ENCODE peak calls at places on chromosomes 2 and 18, in five cellular contexts. One of them, this sample, is unnamed.

GRCh38 chr2:216274194-216274593 is 98.1 kb downstream of the MARCHF4 start:
- DNase-seq in iris pigment epithelial cell: peak; percentile 23
- DNase-seq in 8988T: no peak
- DNase-seq in activated effector memory CD4-positive, alpha-beta T cell treated with anti-CD3 and anti-CD28 coated beads, Interleukin-2, amount 50 U/mL, for 16 hours: no peak
- DNase-seq in stimulated activated CD8-positive, alpha-beta memory T cell treated with anti-CD3 and anti-CD28 coated beads, Interleukin-12 subunit alpha, Interleukin-12 subunit beta, amount 100 ng/mL, for 4 hours: no peak
- DNase-seq in this sample: no peak

GRCh38 chr2:186129767-186130581 is 356.1 kb upstream of the ZC3H15 start:
- DNase-seq in 8988T: no peak
- DNase-seq in iris pigment epithelial cell: peak; percentile 67
- DNase-seq in activated effector memory CD4-positive, alpha-beta T cell treated with anti-CD3 and anti-CD28 coated beads, Interleukin-2, amount 50 U/mL, for 16 hours: no peak
- DNase-seq in stimulated activated CD8-positive, alpha-beta memory T cell treated with anti-CD3 and anti-CD28 coated beads, Interleukin-12 subunit alpha, Interleukin-12 subunit beta, amount 100 ng/mL, for 4 hours: no peak
- DNase-seq in this sample: no peak

GRCh38 chr18:21656402-21656801 is 44.3 kb downstream of the SNRPD1 start:
- DNase-seq in stimulated activated CD8-positive, alpha-beta memory T cell treated with anti-CD3 and anti-CD28 coated beads, Interleukin-12 subunit alpha, Interleukin-12 subunit beta, amount 100 ng/mL, for 4 hours: no peak
- DNase-seq in iris pigment epithelial cell: peak; percentile 76
- DNase-seq in activated effector memory CD4-positive, alpha-beta T cell treated with anti-CD3 and anti-CD28 coated beads, Interleukin-2, amount 50 U/mL, for 16 hours: no peak
- DNase-seq in 8988T: no peak
- DNase-seq in this sample: no peak

GRCh38 chr2:40360652-40361051 is 91.2 kb downstream of the SLC8A1 start:
- DNase-seq in iris pigment epithelial cell: peak; percentile 39
- DNase-seq in activated effector memory CD4-positive, alpha-beta T cell treated with anti-CD3 and anti-CD28 coated beads, Interleukin-2, amount 50 U/mL, for 16 hours: no peak
- DNase-seq in stimulated activated CD8-positive, alpha-beta memory T cell treated with anti-CD3 and anti-CD28 coated beads, Interleukin-12 subunit alpha, Interleukin-12 subunit beta, amount 100 ng/mL, for 4 hours: no peak
- DNase-seq in 8988T: no peak
- DNase-seq in this sample: no peak

GRCh38 chr18:77063256-77063655 is 69.3 kb downstream of the MBP start:
- DNase-seq in activated effector memory CD4-positive, alpha-beta T cell treated with anti-CD3 and anti-CD28 coated beads, Interleukin-2, amount 50 U/mL, for 16 hours: peak; percentile 92
- DNase-seq in 8988T: peak; percentile 21
- DNase-seq in iris pigment epithelial cell: peak; percentile 94
- DNase-seq in stimulated activated CD8-positive, alpha-beta memory T cell treated with anti-CD3 and anti-CD28 coated beads, Interleukin-12 subunit alpha, Interleukin-12 subunit beta, amount 100 ng/mL, for 4 hours: peak; percentile 57
- DNase-seq in this sample: no peak

GRCh38 chr2:112024896-112025491 is 30.1 kb upstream of the TMEM87B start:
- DNase-seq in iris pigment epithelial cell: no peak
- DNase-seq in 8988T: no peak
- DNase-seq in stimulated activated CD8-positive, alpha-beta memory T cell treated with anti-CD3 and anti-CD28 coated beads, Interleukin-12 subunit alpha, Interleukin-12 subunit beta, amount 100 ng/mL, for 4 hours: no peak
- DNase-seq in activated effector memory CD4-positive, alpha-beta T cell treated with anti-CD3 and anti-CD28 coated beads, Interleukin-2, amount 50 U/mL, for 16 hours: no peak
- DNase-seq in this sample: no peak

GRCh38 chr18:79903071-79903635 is 48.3 kb downstream of the SLC66A2 start:
- DNase-seq in 8988T: no peak
- DNase-seq in activated effector memory CD4-positive, alpha-beta T cell treated with anti-CD3 and anti-CD28 coated beads, Interleukin-2, amount 50 U/mL, for 16 hours: peak; percentile 61
- DNase-seq in iris pigment epithelial cell: no peak
- DNase-seq in stimulated activated CD8-positive, alpha-beta memory T cell treated with anti-CD3 and anti-CD28 coated beads, Interleukin-12 subunit alpha, Interleukin-12 subunit beta, amount 100 ng/mL, for 4 hours: no peak
- DNase-seq in this sample: no peak

GRCh38 chr2:176085861-176086771 is 2.4 kb upstream of the EVX2 start:
- DNase-seq in activated effector memory CD4-positive, alpha-beta T cell treated with anti-CD3 and anti-CD28 coated beads, Interleukin-2, amount 50 U/mL, for 16 hours: peak; percentile 63
- DNase-seq in iris pigment epithelial cell: peak; percentile 36
- DNase-seq in stimulated activated CD8-positive, alpha-beta memory T cell treated with anti-CD3 and anti-CD28 coated beads, Interleukin-12 subunit alpha, Interleukin-12 subunit beta, amount 100 ng/mL, for 4 hours: no peak
- DNase-seq in 8988T: peak; percentile 84
- DNase-seq in this sample: no peak

GRCh38 chr2:217055624-217056023 is 195.8 kb upstream of the TNP1 start:
- DNase-seq in 8988T: no peak
- DNase-seq in iris pigment epithelial cell: no peak
- DNase-seq in stimulated activated CD8-positive, alpha-beta memory T cell treated with anti-CD3 and anti-CD28 coated beads, Interleukin-12 subunit alpha, Interleukin-12 subunit beta, amount 100 ng/mL, for 4 hours: no peak
- DNase-seq in activated effector memory CD4-positive, alpha-beta T cell treated with anti-CD3 and anti-CD28 coated beads, Interleukin-2, amount 50 U/mL, for 16 hours: no peak
- DNase-seq in this sample: no peak

GRCh38 chr2:160429248-160430000 is 64.2 kb downstream of the RBMS1 start:
- DNase-seq in iris pigment epithelial cell: peak; percentile 76
- DNase-seq in activated effector memory CD4-positive, alpha-beta T cell treated with anti-CD3 and anti-CD28 coated beads, Interleukin-2, amount 50 U/mL, for 16 hours: no peak
- DNase-seq in 8988T: no peak
- DNase-seq in stimulated activated CD8-positive, alpha-beta memory T cell treated with anti-CD3 and anti-CD28 coated beads, Interleukin-12 subunit alpha, Interleukin-12 subunit beta, amount 100 ng/mL, for 4 hours: no peak
- DNase-seq in this sample: no peak

GRCh38 chr2:54360055-54360792 is 95.9 kb upstream of the SPTBN1 start:
- DNase-seq in stimulated activated CD8-positive, alpha-beta memory T cell treated with anti-CD3 and anti-CD28 coated beads, Interleukin-12 subunit alpha, Interleukin-12 subunit beta, amount 100 ng/mL, for 4 hours: no peak
- DNase-seq in activated effector memory CD4-positive, alpha-beta T cell treated with anti-CD3 and anti-CD28 coated beads, Interleukin-2, amount 50 U/mL, for 16 hours: no peak
- DNase-seq in 8988T: no peak
- DNase-seq in iris pigment epithelial cell: peak; percentile 71
- DNase-seq in this sample: no peak

GRCh38 chr2:71631411-71631931 is 178.1 kb downstream of the DYSF start:
- DNase-seq in stimulated activated CD8-positive, alpha-beta memory T cell treated with anti-CD3 and anti-CD28 coated beads, Interleukin-12 subunit alpha, Interleukin-12 subunit beta, amount 100 ng/mL, for 4 hours: no peak
- DNase-seq in 8988T: no peak
- DNase-seq in iris pigment epithelial cell: peak; percentile 20
- DNase-seq in activated effector memory CD4-positive, alpha-beta T cell treated with anti-CD3 and anti-CD28 coated beads, Interleukin-2, amount 50 U/mL, for 16 hours: no peak
- DNase-seq in this sample: no peak

GRCh38 chr2:203808041-203808750 is 59.4 kb upstream of the CTLA4 start:
- DNase-seq in 8988T: no peak
- DNase-seq in activated effector memory CD4-positive, alpha-beta T cell treated with anti-CD3 and anti-CD28 coated beads, Interleukin-2, amount 50 U/mL, for 16 hours: no peak
- DNase-seq in iris pigment epithelial cell: peak; percentile 93
- DNase-seq in stimulated activated CD8-positive, alpha-beta memory T cell treated with anti-CD3 and anti-CD28 coated beads, Interleukin-12 subunit alpha, Interleukin-12 subunit beta, amount 100 ng/mL, for 4 hours: no peak
- DNase-seq in this sample: peak; percentile 33

GRCh38 chr18:67517224-67517765 is 775 bp upstream of the DSEL start:
- DNase-seq in activated effector memory CD4-positive, alpha-beta T cell treated with anti-CD3 and anti-CD28 coated beads, Interleukin-2, amount 50 U/mL, for 16 hours: no peak
- DNase-seq in 8988T: no peak
- DNase-seq in iris pigment epithelial cell: no peak
- DNase-seq in stimulated activated CD8-positive, alpha-beta memory T cell treated with anti-CD3 and anti-CD28 coated beads, Interleukin-12 subunit alpha, Interleukin-12 subunit beta, amount 100 ng/mL, for 4 hours: no peak
- DNase-seq in this sample: no peak

GRCh38 chr2:147451902-147452515 is 392.8 kb upstream of the ACVR2A start:
- DNase-seq in stimulated activated CD8-positive, alpha-beta memory T cell treated with anti-CD3 and anti-CD28 coated beads, Interleukin-12 subunit alpha, Interleukin-12 subunit beta, amount 100 ng/mL, for 4 hours: no peak
- DNase-seq in iris pigment epithelial cell: no peak
- DNase-seq in 8988T: no peak
- DNase-seq in activated effector memory CD4-positive, alpha-beta T cell treated with anti-CD3 and anti-CD28 coated beads, Interleukin-2, amount 50 U/mL, for 16 hours: no peak
- DNase-seq in this sample: no peak

GRCh38 chr2:101435011-101435862 is 39.7 kb downstream of the RFX8 start:
- DNase-seq in activated effector memory CD4-positive, alpha-beta T cell treated with anti-CD3 and anti-CD28 coated beads, Interleukin-2, amount 50 U/mL, for 16 hours: no peak
- DNase-seq in iris pigment epithelial cell: peak; percentile 44
- DNase-seq in stimulated activated CD8-positive, alpha-beta memory T cell treated with anti-CD3 and anti-CD28 coated beads, Interleukin-12 subunit alpha, Interleukin-12 subunit beta, amount 100 ng/mL, for 4 hours: no peak
- DNase-seq in 8988T: no peak
- DNase-seq in this sample: peak; percentile 45

GRCh38 chr2:3823748-3824147 is 120.4 kb downstream of the DCDC2C start:
- DNase-seq in stimulated activated CD8-positive, alpha-beta memory T cell treated with anti-CD3 and anti-CD28 coated beads, Interleukin-12 subunit alpha, Interleukin-12 subunit beta, amount 100 ng/mL, for 4 hours: no peak
- DNase-seq in iris pigment epithelial cell: peak; percentile 82
- DNase-seq in activated effector memory CD4-positive, alpha-beta T cell treated with anti-CD3 and anti-CD28 coated beads, Interleukin-2, amount 50 U/mL, for 16 hours: no peak
- DNase-seq in 8988T: no peak
- DNase-seq in this sample: no peak

GRCh38 chr2:46878240-46878877 is 37.2 kb downstream of the MCFD2 start:
- DNase-seq in 8988T: no peak
- DNase-seq in activated effector memory CD4-positive, alpha-beta T cell treated with anti-CD3 and anti-CD28 coated beads, Interleukin-2, amount 50 U/mL, for 16 hours: no peak
- DNase-seq in iris pigment epithelial cell: no peak
- DNase-seq in stimulated activated CD8-positive, alpha-beta memory T cell treated with anti-CD3 and anti-CD28 coated beads, Interleukin-12 subunit alpha, Interleukin-12 subunit beta, amount 100 ng/mL, for 4 hours: no peak
- DNase-seq in this sample: no peak

GRCh38 chr2:33265584-33266338 is 210.7 kb upstream of the RASGRP3 start:
- DNase-seq in iris pigment epithelial cell: peak; percentile 43
- DNase-seq in activated effector memory CD4-positive, alpha-beta T cell treated with anti-CD3 and anti-CD28 coated beads, Interleukin-2, amount 50 U/mL, for 16 hours: no peak
- DNase-seq in stimulated activated CD8-positive, alpha-beta memory T cell treated with anti-CD3 and anti-CD28 coated beads, Interleukin-12 subunit alpha, Interleukin-12 subunit beta, amount 100 ng/mL, for 4 hours: no peak
- DNase-seq in 8988T: no peak
- DNase-seq in this sample: no peak

GRCh38 chr2:119230219-119230618 is 6.6 kb downstream of the STEAP3 start:
- DNase-seq in activated effector memory CD4-positive, alpha-beta T cell treated with anti-CD3 and anti-CD28 coated beads, Interleukin-2, amount 50 U/mL, for 16 hours: no peak
- DNase-seq in 8988T: no peak
- DNase-seq in stimulated activated CD8-positive, alpha-beta memory T cell treated with anti-CD3 and anti-CD28 coated beads, Interleukin-12 subunit alpha, Interleukin-12 subunit beta, amount 100 ng/mL, for 4 hours: no peak
- DNase-seq in iris pigment epithelial cell: no peak
- DNase-seq in this sample: no peak

GRCh38 chr18:49866680-49867079 is 53.3 kb upstream of the ACAA2 start:
- DNase-seq in activated effector memory CD4-positive, alpha-beta T cell treated with anti-CD3 and anti-CD28 coated beads, Interleukin-2, amount 50 U/mL, for 16 hours: no peak
- DNase-seq in iris pigment epithelial cell: no peak
- DNase-seq in stimulated activated CD8-positive, alpha-beta memory T cell treated with anti-CD3 and anti-CD28 coated beads, Interleukin-12 subunit alpha, Interleukin-12 subunit beta, amount 100 ng/mL, for 4 hours: no peak
- DNase-seq in 8988T: no peak
- DNase-seq in this sample: no peak

This sample was measured in neural crest cell.